ENCODE peak calls at places on chromosome 4, in six cellular contexts. L is A549, Z is cardiac muscle cell, V is pancreas, X is kidney, P is mammary epithelial cell. C is an unnamed sample.
A peak's percentile ranks its signal among the peaks of the same experiment; 100 is the strongest.

GRCh38 chr4:182711211-182711610 is 206.0 kb downstream of the DCTD start:
- DNase-seq in L (no peak), Z (no peak), V (no peak), X (no peak), P (no peak), C (no peak)

GRCh38 chr4:139521764-139522373 is 34.1 kb downstream of the SETD7 start:
- DNase-seq in L (no peak), Z (no peak), V (no peak), X (no peak), P (no peak), C (no peak)

GRCh38 chr4:1395941-1396805 is 10.1 kb downstream of the NKX1-1 start:
- DNase-seq in L (no peak), Z (no peak), V (peak; percentile 58), X (peak; percentile 43), P (no peak), C (no peak)

GRCh38 chr4:168995537-168996295 is 14.3 kb downstream of the CBR4 start:
- DNase-seq in L (no peak), Z (peak; percentile 42), V (no peak), X (no peak), P (peak; percentile 19), C (no peak)

GRCh38 chr4:10629394-10629793 is 55.2 kb downstream of the CLNK start:
- DNase-seq in L (no peak), Z (no peak), V (no peak), X (no peak), P (no peak), C (no peak)

GRCh38 chr4:76881375-76881774 is 16.6 kb downstream of the SOWAHB start:
- DNase-seq in L (no peak), Z (no peak), V (no peak), X (no peak), P (peak; percentile 71), C (no peak)

GRCh38 chr4:70705856-70706461 is 15.8 kb upstream of the RUFY3 start:
- DNase-seq in L (no peak), Z (no peak), V (no peak), X (no peak), P (no peak), C (no peak)

GRCh38 chr4:25769251-25769650 is 93.5 kb downstream of the SEL1L3 start:
- DNase-seq in L (no peak), Z (peak; percentile 53), V (no peak), X (no peak), P (no peak), C (no peak)

GRCh38 chr4:114509340-114509739 is 89.3 kb upstream of the UGT8 start:
- DNase-seq in L (no peak), Z (no peak), V (no peak), X (no peak), P (no peak), C (no peak)

GRCh38 chr4:124432500-124432899 is 280.0 kb downstream of the ANKRD50 start:
- DNase-seq in L (no peak), Z (peak; percentile 42), V (no peak), X (no peak), P (peak; percentile 35), C (no peak)

GRCh38 chr4:73730292-73730691 is 10.1 kb upstream of the CXCL8 start:
- DNase-seq in L (no peak), Z (no peak), V (no peak), X (no peak), P (no peak), C (no peak)

GRCh38 chr4:122219356-122219755 is 67.2 kb downstream of the BLTP1 start:
- DNase-seq in L (no peak), Z (no peak), V (no peak), X (no peak), P (no peak), C (no peak)

GRCh38 chr4:83128235-83128929 is 13.9 kb upstream of the PLAC8 start:
- DNase-seq in L (no peak), Z (peak; percentile 91), V (no peak), X (no peak), P (peak; percentile 86), C (no peak)

GRCh38 chr4:17719106-17719505 is 62.3 kb downstream of the FAM184B start:
- DNase-seq in L (no peak), Z (no peak), V (no peak), X (no peak), P (peak; percentile 87), C (no peak)

GRCh38 chr4:2768124-2768523 is 12.0 kb upstream of the TNIP2 start:
- DNase-seq in L (no peak), Z (no peak), V (no peak), X (no peak), P (no peak), C (no peak)

GRCh38 chr4:94621491-94622080 is 136.2 kb upstream of the BMPR1B start:
- DNase-seq in L (peak; percentile 21), Z (peak; percentile 65), V (no peak), X (no peak), P (peak; percentile 9), C (no peak)

GRCh38 chr4:183960021-183960420 is 54.9 kb downstream of the STOX2 start:
- DNase-seq in L (peak; percentile 17), Z (peak; percentile 84), V (peak; percentile 56), X (no peak), P (peak; percentile 56), C (no peak)

GRCh38 chr4:61520688-61521160 is 320.6 kb downstream of the ADGRL3 start:
- DNase-seq in L (no peak), Z (peak; percentile 47), V (no peak), X (no peak), P (peak; percentile 56), C (no peak)

GRCh38 chr4:128521156-128521555 is 233.5 kb upstream of the PGRMC2 start:
- DNase-seq in L (no peak), Z (peak; percentile 68), V (no peak), X (no peak), P (no peak), C (no peak)

GRCh38 chr4:183100827-183101226 is 1.8 kb downstream of the WWC2 start:
- DNase-seq in L (no peak), Z (no peak), V (no peak), X (no peak), P (no peak), C (no peak)

GRCh38 chr4:86329431-86329830 is 30.4 kb downstream of the MAPK10 start:
- DNase-seq in L (no peak), Z (no peak), V (no peak), X (no peak), P (no peak), C (no peak)

GRCh38 chr4:93788712-93789111 is 39.8 kb upstream of the ATOH1 start:
- DNase-seq in L (peak; percentile 1), Z (peak; percentile 27), V (no peak), X (no peak), P (peak; percentile 12), C (no peak)

GRCh38 chr4:8571702-8572685 is 8.2 kb upstream of the GPR78 start:
- DNase-seq in L (no peak), Z (no peak), V (no peak), X (peak; percentile 33), P (no peak), C (no peak)

GRCh38 chr4:84727491-84727890 is 144.6 kb downstream of the CDS1 start:
- DNase-seq in L (no peak), Z (no peak), V (no peak), X (no peak), P (no peak), C (no peak)

GRCh38 chr4:158801066-158801465 is 32.2 kb downstream of the FNIP2 start:
- DNase-seq in L (no peak), Z (no peak), V (no peak), X (no peak), P (no peak), C (no peak)

GRCh38 chr4:38671594-38671943 is 7.6 kb downstream of the KLF3 start:
- DNase-seq in L (no peak), Z (no peak), V (no peak), X (no peak), P (no peak), C (no peak)

GRCh38 chr4:150283689-150284088 is 205.4 kb downstream of the DCLK2 start:
- DNase-seq in L (no peak), Z (peak; percentile 93), V (no peak), X (no peak), P (peak; percentile 30), C (no peak)

GRCh38 chr4:54539500-54540029 is 118.2 kb upstream of the KIT start:
- DNase-seq in L (peak; percentile 6), Z (peak; percentile 51), V (peak; percentile 68), X (peak; percentile 86), P (no peak), C (peak; percentile 49)

GRCh38 chr4:41748074-41748787 is at the start of gene PHOX2B:
- DNase-seq in L (no peak), Z (no peak), V (no peak), X (peak; percentile 41), P (no peak), C (no peak)

GRCh38 chr4:3288571-3289094 is 4.2 kb upstream of the RGS12 start:
- DNase-seq in L (no peak), Z (no peak), V (peak; percentile 68), X (peak; percentile 53), P (no peak), C (no peak)

DNA sequence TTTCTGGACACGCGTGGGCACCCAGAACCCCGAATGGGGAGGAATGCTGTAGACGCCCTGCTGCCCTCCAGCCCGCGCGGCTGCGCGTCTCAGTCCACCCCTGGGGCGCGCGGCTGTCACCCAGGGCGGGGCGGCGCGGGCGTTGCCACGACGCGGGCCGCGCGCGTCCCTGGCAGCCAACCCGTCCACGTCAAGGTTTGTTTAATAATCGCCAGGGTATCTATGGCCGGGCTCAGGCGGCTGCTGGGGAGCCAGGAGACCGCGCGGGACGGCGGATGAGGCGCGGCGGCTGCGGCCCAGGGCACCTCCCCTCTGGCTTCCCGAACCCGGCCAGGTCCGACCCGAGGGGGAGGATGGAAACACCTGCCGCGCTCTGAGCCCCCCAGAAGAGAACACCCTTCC is at the start of gene SPATA18:
- DNase-seq in L (peak; percentile 19), Z (peak; percentile 25), V (peak; percentile 42), X (peak; percentile 72), P (peak; percentile 41), C (no peak)
- H3K4me3 ChIP-seq in L (peak within 1 kb of the TSS; percentile 58), Z (peak within 1 kb of the TSS; percentile 65), V (peak within 1 kb of the TSS; percentile 57), X (peak within 1 kb of the TSS; percentile 84), P (peak within 1 kb of the TSS; percentile 60), C (peak within 1 kb of the TSS; percentile 46)

GRCh38 chr4:5387457-5387856 is 320.9 kb downstream of the EVC2 start:
- DNase-seq in L (peak; percentile 34), Z (no peak), V (no peak), X (no peak), P (no peak), C (no peak)
- TF ChIP-seq CTCF in L (no peak), Z (no peak), V (no peak), X (no peak), P (no peak), C (no peak)

GRCh38 chr4:43846111-43846587 is 602.5 kb downstream of the KCTD8 start:
- DNase-seq in L (no peak), Z (no peak), V (peak; percentile 65), X (peak; percentile 71), P (no peak), C (no peak)
- H3K4me1 ChIP-seq in L (no peaks in the 10 kb centered on the region), Z (no peaks in the 10 kb centered on the region), V (no peaks in the 10 kb centered on the region), X (no peaks in the 10 kb centered on the region), P (peaks cover 3% of the 10 kb centered on the region), C (no peaks in the 10 kb centered on the region)

DNA sequence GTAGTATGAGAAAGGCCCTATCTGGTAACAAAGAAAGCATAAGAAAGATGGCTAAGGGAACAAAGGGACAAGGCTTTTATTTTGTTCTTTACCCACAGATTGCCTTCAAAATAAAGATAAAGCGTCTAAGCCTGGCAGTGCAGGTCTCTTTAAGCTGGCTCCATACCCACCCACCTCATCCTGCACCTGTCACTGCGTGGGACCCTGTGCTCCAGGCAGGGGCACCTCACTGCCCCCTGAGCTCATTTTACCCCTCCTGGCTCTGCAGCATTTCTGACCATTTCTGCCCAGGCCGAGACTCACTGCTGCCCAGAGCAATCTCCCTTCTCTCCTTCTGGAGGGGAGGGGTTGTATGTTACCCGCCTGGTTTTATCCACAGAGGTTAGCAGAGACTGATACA is 1.7 kb upstream of the CYP4V2 start:
- DNase-seq in L (no peak), Z (no peak), V (no peak), X (no peak), P (no peak), C (no peak)
- H3K4me3 ChIP-seq in L (no peak overlapping the region), Z (no peak overlapping the region), V (no peak overlapping the region), X (peak overlapping the region; percentile 85), P (no peak overlapping the region), C (no peak overlapping the region)